ENCODE peak calls at places on chromosomes 16 and 17, in ten cellular contexts. D, S, C, B, W, R, Q, M, K and T are unnamed samples.

GRCh38 chr17:40497704-40498103 is 3.7 kb downstream of the TNS4 start:
- DNase-seq in D (no peak), S (no peak), C (no peak), B (no peak), W (no peak), R (no peak), Q (no peak), M (no peak), K (no peak), T (no peak)

GRCh38 chr17:75090871-75091854 is 3.4 kb downstream of the SLC16A5 start:
- DNase-seq in D (no peak), S (no peak), C (no peak), B (no peak), W (no peak), R (no peak), Q (no peak), M (no peak), K (no peak), T (peak; percentile 61)

GRCh38 chr17:74964988-74965622 is 7.5 kb downstream of the HID1 start:
- DNase-seq in D (no peak), S (no peak), C (no peak), B (no peak), W (no peak), R (no peak), Q (no peak), M (no peak), K (no peak), T (no peak)

GRCh38 chr17:36632916-36633846 is 31.8 kb downstream of the MRM1 start:
- DNase-seq in D (no peak), S (no peak), C (no peak), B (no peak), W (no peak), R (no peak), Q (no peak), M (no peak), K (no peak), T (no peak)

GRCh38 chr17:35847633-35848373 is 20.9 kb downstream of the HEATR9 start:
- DNase-seq in D (no peak), S (no peak), C (no peak), B (no peak), W (no peak), R (no peak), Q (no peak), M (no peak), K (no peak), T (no peak)

GRCh38 chr17:66451188-66452149 is 149.1 kb downstream of the PRKCA start:
- DNase-seq in D (no peak), S (no peak), C (no peak), B (no peak), W (no peak), R (no peak), Q (no peak), M (no peak), K (no peak), T (no peak)

GRCh38 chr17:17117923-17118322 is 75.7 kb downstream of the MPRIP start:
- DNase-seq in D (no peak), S (no peak), C (no peak), B (no peak), W (no peak), R (no peak), Q (no peak), M (no peak), K (no peak), T (no peak)

GRCh38 chr17:82092995-82093751 is 4.9 kb downstream of the FASN start:
- DNase-seq in D (no peak), S (no peak), C (no peak), B (no peak), W (no peak), R (no peak), Q (no peak), M (no peak), K (no peak), T (no peak)

GRCh38 chr17:40320771-40321501 is 12.0 kb downstream of the RARA start:
- DNase-seq in D (no peak), S (no peak), C (peak; percentile 65), B (no peak), W (peak; percentile 88), R (peak; percentile 91), Q (peak; percentile 70), M (no peak), K (no peak), T (peak; percentile 69)

GRCh38 chr16:17377360-17378324 is 93.1 kb downstream of the XYLT1 start:
- DNase-seq in D (no peak), S (peak; percentile 47), C (no peak), B (no peak), W (no peak), R (no peak), Q (no peak), M (no peak), K (no peak), T (no peak)

GRCh38 chr17:77491921-77492445 is 351.2 kb downstream of the SEC14L1 start:
- DNase-seq in D (no peak), S (no peak), C (peak; percentile 23), B (no peak), W (no peak), R (no peak), Q (no peak), M (no peak), K (no peak), T (no peak)

GRCh38 chr17:47869114-47869513 is 18.2 kb upstream of the SP6 start:
- DNase-seq in D (no peak), S (no peak), C (no peak), B (no peak), W (no peak), R (no peak), Q (no peak), M (no peak), K (no peak), T (no peak)

GRCh38 chr16:31118223-31119155 is 1.0 kb downstream of the KAT8 start:
- DNase-seq in D (no peak), S (no peak), C (no peak), B (no peak), W (no peak), R (no peak), Q (no peak), M (no peak), K (no peak), T (no peak)